ENCODE peak calls at places on chromosomes 5 and 9, in four cellular contexts. One of them, this sample, is unnamed.
A peak's percentile ranks its signal among the peaks of the same experiment; 100 is the strongest.

GRCh38 chr9:114033397-114034103 is 44.5 kb downstream of the AMBP start:
- DNase-seq in HepG2: peak; percentile 13
- DNase-seq in GM12878: no peak
- DNase-seq in K562: peak; percentile 45
- DNase-seq in this sample: peak; percentile 13

GRCh38 chr9:5441043-5441442 is 3.3 kb upstream of the PLGRKT start:
- DNase-seq in K562: no peak
- DNase-seq in GM12878: no peak
- DNase-seq in HepG2: no peak
- DNase-seq in this sample: peak; percentile 42

GRCh38 chr5:138725153-138725884 is 27.9 kb upstream of the CTNNA1 start:
- DNase-seq in HepG2: peak; percentile 57
- DNase-seq in K562: peak; percentile 32
- DNase-seq in GM12878: no peak
- DNase-seq in this sample: peak; percentile 29

GRCh38 chr5:139126711-139127111 is 71.5 kb downstream of the SIL1 start:
- DNase-seq in GM12878: no peak
- DNase-seq in K562: no peak
- DNase-seq in HepG2: no peak
- DNase-seq in this sample: no peak

GRCh38 chr5:38845555-38846378 is at the start of gene OSMR:
- DNase-seq in K562: peak; percentile 30
- DNase-seq in HepG2: peak; percentile 84
- DNase-seq in GM12878: no peak
- DNase-seq in this sample: peak; percentile 95

GRCh38 chr9:135131488-135131887 is 44.0 kb downstream of the OLFM1 start:
- DNase-seq in HepG2: no peak
- DNase-seq in K562: no peak
- DNase-seq in GM12878: no peak
- DNase-seq in this sample: no peak

GRCh38 chr9:27019589-27019988 is 14.1 kb upstream of the LRRC19 start:
- DNase-seq in HepG2: no peak
- DNase-seq in K562: no peak
- DNase-seq in GM12878: no peak
- DNase-seq in this sample: no peak

GRCh38 chr5:9094582-9094981 is 451.3 kb downstream of the SEMA5A start:
- DNase-seq in HepG2: no peak
- DNase-seq in K562: no peak
- DNase-seq in GM12878: no peak
- DNase-seq in this sample: no peak

GRCh38 chr5:57662991-57663390 is 180.4 kb upstream of the ACTBL2 start:
- DNase-seq in GM12878: no peak
- DNase-seq in HepG2: no peak
- DNase-seq in K562: no peak
- DNase-seq in this sample: no peak

GRCh38 chr5:148224131-148224742 is 14.1 kb upstream of the MARCOL start:
- DNase-seq in GM12878: no peak
- DNase-seq in K562: no peak
- DNase-seq in HepG2: no peak
- DNase-seq in this sample: no peak

GRCh38 chr9:96031366-96031824 is 155.9 kb downstream of the ERCC6L2 start:
- DNase-seq in HepG2: no peak
- DNase-seq in K562: no peak
- DNase-seq in GM12878: no peak
- DNase-seq in this sample: peak; percentile 82

GRCh38 chr5:156879665-156880285 is 29.7 kb downstream of the PPP1R2B start:
- DNase-seq in GM12878: peak; percentile 39
- DNase-seq in K562: no peak
- DNase-seq in HepG2: no peak
- DNase-seq in this sample: no peak

GRCh38 chr5:97425511-97425910 is 242.5 kb upstream of the RIOK2 start:
- DNase-seq in GM12878: no peak
- DNase-seq in K562: no peak
- DNase-seq in HepG2: no peak
- DNase-seq in this sample: no peak

GRCh38 chr5:31942546-31942945 is 231.6 kb downstream of the GOLPH3 start:
- DNase-seq in HepG2: no peak
- DNase-seq in K562: no peak
- DNase-seq in GM12878: no peak
- DNase-seq in this sample: no peak

GRCh38 chr9:122016789-122017188 is 76.3 kb downstream of the TTLL11 start:
- DNase-seq in HepG2: no peak
- DNase-seq in GM12878: no peak
- DNase-seq in K562: peak; percentile 24
- DNase-seq in this sample: no peak

GRCh38 chr9:94761506-94761905 is 35.0 kb downstream of the AOPEP start:
- DNase-seq in GM12878: no peak
- DNase-seq in K562: no peak
- DNase-seq in HepG2: no peak
- DNase-seq in this sample: no peak

GRCh38 chr5:106481375-106481774 is 1189.4 kb downstream of the EFNA5 start:
- DNase-seq in GM12878: no peak
- DNase-seq in HepG2: no peak
- DNase-seq in K562: no peak
- DNase-seq in this sample: no peak

GRCh38 chr5:172678902-172679301 is 37.8 kb downstream of the NEURL1B start:
- DNase-seq in K562: no peak
- DNase-seq in GM12878: no peak
- DNase-seq in HepG2: no peak
- DNase-seq in this sample: no peak

GRCh38 chr9:13816837-13817236 is 497.1 kb downstream of the NFIB start:
- DNase-seq in K562: no peak
- DNase-seq in GM12878: no peak
- DNase-seq in HepG2: no peak
- DNase-seq in this sample: no peak
- H3K4me2 ChIP-seq in K562: no peak overlapping the region
- H3K4me2 ChIP-seq in GM12878: no peak overlapping the region
- H3K4me2 ChIP-seq in HepG2: no peak overlapping the region
- H3K4me2 ChIP-seq in this sample: no peak overlapping the region

DNA sequence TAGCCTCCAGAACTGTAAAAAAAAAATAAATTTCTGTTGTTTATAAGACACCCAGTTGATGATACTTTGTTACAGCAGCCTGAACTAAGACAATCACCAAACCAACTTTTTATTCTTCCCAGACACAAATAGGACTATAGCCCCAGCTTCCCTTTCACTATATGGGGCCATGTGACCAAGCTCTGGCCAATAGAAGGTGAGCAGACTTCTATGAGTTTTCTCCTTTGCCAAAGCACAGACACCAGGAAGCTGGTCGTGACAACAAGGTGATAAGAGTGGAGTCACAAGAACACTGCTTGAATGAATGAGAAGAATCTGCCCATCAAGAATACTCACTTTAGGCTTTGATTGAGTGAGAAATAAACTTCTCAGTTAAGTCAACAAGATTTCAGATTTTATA is 217.7 kb downstream of the DEPDC1B start:
- DNase-seq in GM12878: no peak
- DNase-seq in K562: no peak
- DNase-seq in HepG2: no peak
- DNase-seq in this sample: no peak
- TF ChIP-seq ESRRA in GM12878: no peak
- TF ChIP-seq ESRRA in K562: no peak
- TF ChIP-seq ESRRA in HepG2: no peak
- TF ChIP-seq ESRRA in this sample: no peak

GRCh38 chr5:111948078-111948477 is 191.1 kb upstream of the NREP start:
- DNase-seq in GM12878: no peak
- DNase-seq in K562: no peak
- DNase-seq in HepG2: no peak
- DNase-seq in this sample: no peak
- H3K4me2 ChIP-seq in GM12878: no peak overlapping the region
- H3K4me2 ChIP-seq in K562: no peak overlapping the region
- H3K4me2 ChIP-seq in HepG2: no peak overlapping the region
- H3K4me2 ChIP-seq in this sample: no peak overlapping the region

GRCh38 chr9:23537192-23538059 is 288.6 kb downstream of the ELAVL2 start:
- DNase-seq in K562: no peak
- DNase-seq in GM12878: no peak
- DNase-seq in HepG2: peak; percentile 2
- DNase-seq in this sample: no peak
- TF ChIP-seq ESRRA in K562: no peak
- TF ChIP-seq ESRRA in GM12878: no peak
- TF ChIP-seq ESRRA in HepG2: no peak
- TF ChIP-seq ESRRA in this sample: no peak

DNA sequence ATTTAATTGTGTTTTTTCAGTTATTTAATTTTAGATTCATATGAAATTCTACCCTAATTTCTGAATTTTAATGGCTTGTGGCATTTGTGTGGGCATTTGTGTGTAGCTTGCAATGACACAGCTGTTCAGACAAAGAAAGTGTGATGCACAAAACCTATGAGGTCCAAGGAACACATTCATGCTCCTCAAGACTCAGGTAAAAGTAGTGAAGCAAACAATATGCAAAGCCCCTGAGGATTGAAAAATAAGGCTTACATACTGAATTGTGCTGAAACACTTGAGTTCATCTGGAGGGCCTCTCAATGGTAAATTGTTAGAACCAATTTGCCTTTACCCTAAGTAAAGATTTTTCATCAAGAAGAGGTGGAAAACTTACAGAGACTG is 28.1 kb downstream of the IL7R start:
- DNase-seq in K562: no peak
- DNase-seq in GM12878: no peak
- DNase-seq in HepG2: no peak
- DNase-seq in this sample: no peak
- H3K4me2 ChIP-seq in K562: no peak overlapping the region
- H3K4me2 ChIP-seq in GM12878: peak overlapping the region; percentile 44
- H3K4me2 ChIP-seq in HepG2: no peak overlapping the region
- H3K4me2 ChIP-seq in this sample: no peak overlapping the region

GRCh38 chr5:68911840-68912690 is 181.7 kb upstream of the SLC30A5 start:
- DNase-seq in K562: no peak
- DNase-seq in GM12878: no peak
- DNase-seq in HepG2: peak; percentile 6
- DNase-seq in this sample: no peak
- TF ChIP-seq ESRRA in K562: no peak
- TF ChIP-seq ESRRA in GM12878: no peak
- TF ChIP-seq ESRRA in HepG2: no peak
- TF ChIP-seq ESRRA in this sample: no peak

GRCh38 chr9:13707635-13708410 is 428.3 kb upstream of the MPDZ start:
- DNase-seq in GM12878: no peak
- DNase-seq in HepG2: no peak
- DNase-seq in K562: no peak
- DNase-seq in this sample: peak; percentile 16

GRCh38 chr9:13705913-13706312 is 426.4 kb upstream of the MPDZ start:
- DNase-seq in HepG2: no peak
- DNase-seq in GM12878: no peak
- DNase-seq in K562: no peak
- DNase-seq in this sample: no peak

GRCh38 chr9:13705356-13705755 is 425.9 kb upstream of the MPDZ start:
- DNase-seq in GM12878: no peak
- DNase-seq in K562: no peak
- DNase-seq in HepG2: no peak
- DNase-seq in this sample: no peak
- H3K4me2 ChIP-seq in GM12878: no peak overlapping the region
- H3K4me2 ChIP-seq in K562: no peak overlapping the region
- H3K4me2 ChIP-seq in HepG2: no peak overlapping the region
- H3K4me2 ChIP-seq in this sample: no peak overlapping the region

GRCh38 chr5:112087222-112087621 is 330.2 kb upstream of the NREP start:
- DNase-seq in K562: no peak
- DNase-seq in GM12878: no peak
- DNase-seq in HepG2: no peak
- DNase-seq in this sample: no peak

GRCh38 chr5:112083623-112084022 is 326.6 kb upstream of the NREP start:
- DNase-seq in HepG2: no peak
- DNase-seq in K562: no peak
- DNase-seq in GM12878: no peak
- DNase-seq in this sample: no peak

GRCh38 chr5:112084149-112084548 is 327.2 kb upstream of the NREP start:
- DNase-seq in HepG2: no peak
- DNase-seq in K562: no peak
- DNase-seq in GM12878: no peak
- DNase-seq in this sample: no peak

DNA sequence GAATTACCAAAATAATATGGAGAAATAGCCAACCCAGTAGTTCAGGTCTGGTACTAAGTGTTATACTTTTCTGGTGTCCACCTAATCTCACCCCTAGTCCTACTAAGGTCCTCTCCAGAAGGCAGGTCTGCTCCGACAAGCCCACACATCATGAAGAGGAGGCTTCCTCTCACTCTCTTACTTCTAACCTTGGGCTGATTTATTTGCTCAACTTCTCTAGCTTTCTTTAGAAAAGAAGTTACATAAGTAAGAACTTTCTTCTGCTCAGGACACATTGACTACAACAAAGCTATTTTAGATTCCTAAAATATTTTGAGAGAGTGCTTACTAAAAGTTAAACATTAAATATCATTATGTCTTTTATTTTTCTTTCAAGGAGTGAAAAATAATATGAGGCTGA is 329.7 kb upstream of the NREP start:
- DNase-seq in GM12878: no peak
- DNase-seq in HepG2: no peak
- DNase-seq in K562: no peak
- DNase-seq in this sample: no peak
- TF ChIP-seq ESRRA in GM12878: no peak
- TF ChIP-seq ESRRA in HepG2: no peak
- TF ChIP-seq ESRRA in K562: no peak
- TF ChIP-seq ESRRA in this sample: no peak

DNA sequence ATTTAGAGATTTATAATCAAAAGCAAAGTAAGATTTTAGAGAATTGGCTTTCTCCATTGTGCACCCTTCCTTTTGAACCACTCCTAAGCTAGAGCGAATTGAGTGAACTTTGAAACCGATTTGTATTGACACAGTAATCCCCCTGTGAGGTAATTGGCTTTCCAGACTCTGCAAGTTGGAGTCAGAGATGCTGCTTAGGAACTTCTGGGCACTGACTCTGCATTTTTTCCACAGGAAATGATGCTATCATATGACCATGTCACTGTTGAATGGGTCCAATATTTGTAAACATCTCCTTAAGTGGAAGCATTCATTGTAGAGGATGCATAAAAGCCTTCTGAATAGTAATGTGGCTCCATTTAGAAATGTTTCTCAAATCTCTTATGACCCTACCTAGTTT is 394.4 kb upstream of the ZNF608 start:
- DNase-seq in HepG2: peak; percentile 9
- DNase-seq in K562: no peak
- DNase-seq in GM12878: no peak
- DNase-seq in this sample: peak; percentile 49
- H3K4me2 ChIP-seq in HepG2: no peak overlapping the region
- H3K4me2 ChIP-seq in K562: no peak overlapping the region
- H3K4me2 ChIP-seq in GM12878: no peak overlapping the region
- H3K4me2 ChIP-seq in this sample: no peak overlapping the region